ENCODE peak calls at places on chromosome 22, in seven cellular contexts. One of them, this sample, is unnamed.

GRCh38 chr22:23832226-23833016 is 6.4 kb downstream of the DERL3 start:
- DNase-seq in ovary: no peak
- DNase-seq in T-helper 9 cell: no peak
- DNase-seq in NCI-H524: no peak
- DNase-seq in stimulated activated CD4-positive, alpha-beta T cell treated with anti-CD3 and anti-CD28 coated beads, Interleukin-15, amount 100 ng/mL, for 48 hours: no peak
- DNase-seq in activated effector memory CD4-positive, alpha-beta T cell treated with Interleukin-2 at 50 U/mL for 16 hours: no peak
- DNase-seq in LHCN-M2: no peak
- DNase-seq in this sample: no peak

GRCh38 chr22:19942071-19942885 is 660 bp upstream of the TXNRD2 start:
- DNase-seq in activated effector memory CD4-positive, alpha-beta T cell treated with Interleukin-2 at 50 U/mL for 16 hours: no peak
- DNase-seq in stimulated activated CD4-positive, alpha-beta T cell treated with anti-CD3 and anti-CD28 coated beads, Interleukin-15, amount 100 ng/mL, for 48 hours: no peak
- DNase-seq in NCI-H524: no peak
- DNase-seq in LHCN-M2: peak
- DNase-seq in T-helper 9 cell: no peak
- DNase-seq in ovary: peak
- DNase-seq in this sample: no peak

GRCh38 chr22:46792061-46792796 is 29.8 kb downstream of the TBC1D22A start:
- DNase-seq in stimulated activated CD4-positive, alpha-beta T cell treated with anti-CD3 and anti-CD28 coated beads, Interleukin-15, amount 100 ng/mL, for 48 hours: no peak
- DNase-seq in LHCN-M2: no peak
- DNase-seq in NCI-H524: no peak
- DNase-seq in ovary: no peak
- DNase-seq in activated effector memory CD4-positive, alpha-beta T cell treated with Interleukin-2 at 50 U/mL for 16 hours: no peak
- DNase-seq in T-helper 9 cell: no peak
- DNase-seq in this sample: no peak

GRCh38 chr22:20186183-20186870 is 35.5 kb upstream of the CCDC188 start:
- DNase-seq in stimulated activated CD4-positive, alpha-beta T cell treated with anti-CD3 and anti-CD28 coated beads, Interleukin-15, amount 100 ng/mL, for 48 hours: no peak
- DNase-seq in activated effector memory CD4-positive, alpha-beta T cell treated with Interleukin-2 at 50 U/mL for 16 hours: no peak
- DNase-seq in T-helper 9 cell: no peak
- DNase-seq in NCI-H524: peak
- DNase-seq in ovary: no peak
- DNase-seq in LHCN-M2: no peak
- DNase-seq in this sample: no peak

GRCh38 chr22:49566141-49566541 is 261.5 kb downstream of the BRD1 start:
- DNase-seq in T-helper 9 cell: no peak
- DNase-seq in stimulated activated CD4-positive, alpha-beta T cell treated with anti-CD3 and anti-CD28 coated beads, Interleukin-15, amount 100 ng/mL, for 48 hours: no peak
- DNase-seq in NCI-H524: no peak
- DNase-seq in activated effector memory CD4-positive, alpha-beta T cell treated with Interleukin-2 at 50 U/mL for 16 hours: no peak
- DNase-seq in LHCN-M2: no peak
- DNase-seq in ovary: no peak
- DNase-seq in this sample: no peak

GRCh38 chr22:26579331-26579886 is 10.5 kb downstream of the TPST2 start:
- DNase-seq in activated effector memory CD4-positive, alpha-beta T cell treated with Interleukin-2 at 50 U/mL for 16 hours: peak
- DNase-seq in ovary: no peak
- DNase-seq in T-helper 9 cell: peak
- DNase-seq in stimulated activated CD4-positive, alpha-beta T cell treated with anti-CD3 and anti-CD28 coated beads, Interleukin-15, amount 100 ng/mL, for 48 hours: peak
- DNase-seq in LHCN-M2: no peak
- DNase-seq in NCI-H524: no peak
- DNase-seq in this sample: peak

GRCh38 chr22:38412435-38413084 is 42.4 kb downstream of the KCNJ4 start:
- DNase-seq in NCI-H524: peak
- DNase-seq in LHCN-M2: no peak
- DNase-seq in T-helper 9 cell: peak
- DNase-seq in ovary: peak
- DNase-seq in stimulated activated CD4-positive, alpha-beta T cell treated with anti-CD3 and anti-CD28 coated beads, Interleukin-15, amount 100 ng/mL, for 48 hours: peak
- DNase-seq in activated effector memory CD4-positive, alpha-beta T cell treated with Interleukin-2 at 50 U/mL for 16 hours: peak
- DNase-seq in this sample: no peak

GRCh38 chr22:25970996-25971811 is 198.1 kb upstream of the SEZ6L start:
- DNase-seq in stimulated activated CD4-positive, alpha-beta T cell treated with anti-CD3 and anti-CD28 coated beads, Interleukin-15, amount 100 ng/mL, for 48 hours: no peak
- DNase-seq in activated effector memory CD4-positive, alpha-beta T cell treated with Interleukin-2 at 50 U/mL for 16 hours: no peak
- DNase-seq in ovary: no peak
- DNase-seq in T-helper 9 cell: no peak
- DNase-seq in NCI-H524: no peak
- DNase-seq in LHCN-M2: no peak
- DNase-seq in this sample: no peak